ENCODE peak calls at places on chromosomes 1 and 21, in five cellular contexts. Y is activated CD8-positive, alpha-beta T cell treated with anti-CD3 and anti-CD28 coated beads for 36 hours; J is foreskin keratinocyte; A is effector memory CD8-positive, alpha-beta T cell; V is Right ventricle myocardium superior. G is an unnamed sample.

GRCh38 chr1:17075470-17076255 is 21.8 kb upstream of the SDHB start:
- ATAC-seq in J (peak), Y (no peak), A (no peak), V (no peak), G (peak)

GRCh38 chr1:108038837-108039236 is 73.9 kb upstream of the VAV3 start:
- ATAC-seq in J (no peak), V (no peak), A (no peak), Y (no peak), G (no peak)

GRCh38 chr1:107949467-107950253 is 15.3 kb downstream of the VAV3 start:
- ATAC-seq in A (peak), V (no peak), J (no peak), Y (peak), G (peak)

GRCh38 chr1:166221316-166221715 is 54.5 kb upstream of the FAM78B start:
- ATAC-seq in Y (no peak), A (no peak), V (no peak), J (no peak), G (no peak)

GRCh38 chr1:30727796-30728195 is 4.4 kb upstream of the MATN1 start:
- ATAC-seq in V (no peak), Y (no peak), A (no peak), J (peak), G (no peak)

GRCh38 chr1:42737257-42737656 is 2.8 kb downstream of the CLDN19 start:
- ATAC-seq in V (peak), Y (no peak), A (no peak), J (no peak), G (no peak)

GRCh38 chr1:244027491-244027890 is 23.6 kb upstream of the ZBTB18 start:
- ATAC-seq in A (no peak), J (no peak), Y (no peak), V (no peak), G (no peak)

GRCh38 chr21:14594967-14595366 is 48.9 kb upstream of the SAMSN1 start:
- ATAC-seq in A (no peak), J (no peak), V (no peak), Y (no peak), G (no peak)

GRCh38 chr1:184789899-184790298 is 35.2 kb upstream of the EDEM3 start:
- ATAC-seq in Y (no peak), J (no peak), V (no peak), A (no peak), G (no peak)